ENCODE peak calls at places on chromosomes 11 and 22, in five cellular contexts. A is BJ, Y is astrocyte of the spinal cord, T is kidney epithelial cell, N is fibroblast of the aortic adventitia. P is an unnamed sample.

GRCh38 chr11:90779098-90779497 is 556.2 kb upstream of the CHORDC1 start:
- DNase-seq in T (no peak), Y (no peak), A (no peak), N (no peak), P (no peak)

GRCh38 chr11:65310215-65310614 is 4.5 kb upstream of the CDC42EP2 start:
- DNase-seq in Y (peak; percentile 47), N (no peak), T (no peak), A (no peak), P (no peak)

GRCh38 chr11:7638710-7639642 is 34.3 kb downstream of the CYB5R2 start:
- DNase-seq in T (no peak), Y (no peak), A (no peak), N (peak; percentile 82), P (no peak)

GRCh38 chr11:126716456-126717083 is 284.0 kb downstream of the KIRREL3 start:
- DNase-seq in N (peak; percentile 31), T (no peak), A (no peak), Y (peak; percentile 42), P (no peak)

GRCh38 chr11:120342678-120343077 is 6.5 kb downstream of the ARHGEF12 start:
- DNase-seq in T (no peak), Y (no peak), A (no peak), N (no peak), P (no peak)

GRCh38 chr11:82246926-82247325 is 486.7 kb downstream of the FAM181B start:
- DNase-seq in A (no peak), N (no peak), Y (no peak), T (no peak), P (no peak)

GRCh38 chr22:17910561-17911311 is 113.6 kb downstream of the MICAL3 start:
- DNase-seq in T (peak; percentile 79), Y (peak; percentile 84), A (peak; percentile 46), N (peak; percentile 88), P (peak; percentile 94)

GRCh38 chr22:24216541-24217209 is 28.2 kb downstream of the GGT5 start:
- DNase-seq in Y (no peak), N (no peak), T (no peak), A (no peak), P (no peak)

GRCh38 chr11:48172818-48173609 is 43.6 kb upstream of the OR4B1 start:
- DNase-seq in T (no peak), N (peak; percentile 77), Y (peak; percentile 57), A (no peak), P (no peak)

GRCh38 chr11:66834539-66834845 is 8.7 kb upstream of the RCE1 start:
- DNase-seq in N (no peak), Y (no peak), T (no peak), A (no peak), P (no peak)

GRCh38 chr22:36384766-36385400 is 2.9 kb downstream of the MYH9 start:
- DNase-seq in N (peak; percentile 55), Y (peak; percentile 53), T (no peak), A (no peak), P (no peak)

GRCh38 chr11:60914620-60915249 is 777 bp downstream of the TMEM109 start:
- DNase-seq in T (no peak), Y (peak; percentile 47), A (no peak), N (peak; percentile 30), P (no peak)

GRCh38 chr22:30025187-30025586 is 55.1 kb upstream of the HORMAD2 start:
- DNase-seq in N (no peak), Y (no peak), A (no peak), T (no peak), P (no peak)

GRCh38 chr11:122439911-122440782 is 215.4 kb upstream of the UBASH3B start:
- DNase-seq in A (no peak), Y (peak; percentile 62), T (peak; percentile 2), N (peak; percentile 47), P (no peak)

GRCh38 chr11:9651899-9652748 is 11.8 kb upstream of the SWAP70 start:
- DNase-seq in T (no peak), N (no peak), Y (no peak), A (no peak), P (no peak)

GRCh38 chr11:131064373-131064991 is 148.2 kb upstream of the SNX19 start:
- DNase-seq in N (peak; percentile 64), Y (peak; percentile 56), A (no peak), T (peak; percentile 16), P (peak; percentile 7)

GRCh38 chr22:19598054-19598855 is 74.0 kb upstream of the CLDN5 start:
- DNase-seq in N (no peak), A (no peak), Y (no peak), T (no peak), P (no peak)

GRCh38 chr22:33631777-33632176 is 288.5 kb downstream of the LARGE1 start:
- DNase-seq in Y (no peak), A (no peak), T (no peak), N (no peak), P (no peak)

GRCh38 chr22:33620085-33620484 is 300.2 kb downstream of the LARGE1 start:
- DNase-seq in T (no peak), N (no peak), A (no peak), Y (no peak), P (no peak)

GRCh38 chr22:33625959-33626358 is 294.3 kb downstream of the LARGE1 start:
- DNase-seq in Y (no peak), T (no peak), N (no peak), A (no peak), P (no peak)
- H3K4me3 ChIP-seq in Y (no peak overlapping the region), T (no peak overlapping the region), N (no peak overlapping the region), A (no peak overlapping the region), P (no peak overlapping the region)

DNA sequence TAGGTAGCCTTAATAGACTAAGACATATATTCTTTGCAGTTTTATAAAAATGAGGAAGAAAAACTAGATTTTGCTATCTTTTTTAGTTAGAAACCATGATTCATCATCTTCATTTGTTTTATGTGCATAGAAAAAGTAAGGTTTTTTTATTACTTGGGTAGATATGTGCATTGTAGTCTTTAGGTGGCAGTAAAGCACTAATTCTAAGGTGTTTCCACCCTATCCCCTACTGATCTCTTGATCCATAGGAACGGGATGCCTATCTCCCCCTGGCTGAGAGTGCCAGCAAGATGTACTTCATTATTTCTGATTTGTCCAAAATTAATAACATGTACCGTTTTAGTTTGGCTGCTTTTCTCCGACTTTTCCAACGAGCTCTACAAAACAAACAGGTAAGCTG is 148.1 kb downstream of the DYNC2H1 start:
- DNase-seq in N (peak; percentile 40), A (no peak), Y (peak; percentile 26), T (no peak), P (no peak)
- TF ChIP-seq CTCF in N (peak; percentile 35), A (peak; percentile 19), Y (peak; percentile 26), T (peak; percentile 39), P (peak; percentile 34)

GRCh38 chr11:68844376-68844775 is 2.7 kb upstream of the CPT1A start:
- DNase-seq in N (no peak), Y (no peak), T (no peak), A (no peak), P (no peak)
- H3K4me3 ChIP-seq in N (no peak overlapping the region), Y (no peak overlapping the region), T (no peak overlapping the region), A (no peak overlapping the region), P (peak overlapping the region; percentile 41)

DNA sequence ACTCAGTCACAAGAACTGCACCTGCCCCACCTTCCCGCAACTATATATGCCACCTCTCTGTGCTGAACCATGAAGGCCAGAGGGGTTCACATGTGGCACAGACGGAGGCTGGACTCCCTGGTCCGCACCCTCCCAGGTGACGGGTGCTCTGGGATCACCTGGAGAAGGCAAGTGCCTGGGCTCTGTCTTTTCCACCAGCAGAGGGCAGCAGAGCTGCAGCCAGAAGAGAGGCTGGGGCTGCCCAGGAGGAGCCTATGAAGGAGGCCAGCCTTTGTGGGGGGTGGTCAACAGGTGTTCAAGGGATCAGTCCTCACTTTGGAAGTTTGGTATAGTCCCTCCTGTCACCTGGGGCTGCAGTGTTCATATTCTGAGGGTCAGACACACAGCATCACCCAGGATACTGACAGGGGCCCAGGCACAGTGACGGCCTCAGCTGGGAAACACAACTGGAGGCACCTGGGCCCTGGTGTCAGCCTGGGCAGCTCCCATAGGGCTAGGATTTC is 39.2 kb upstream of the IGLL5 start:
- DNase-seq in N (peak; percentile 57), Y (peak; percentile 35), T (peak; percentile 2), A (no peak), P (peak; percentile 6)
- TF ChIP-seq CTCF in N (peak; percentile 96), Y (peak; percentile 97), T (peak; percentile 94), A (peak; percentile 97), P (peak; percentile 100)

DNA sequence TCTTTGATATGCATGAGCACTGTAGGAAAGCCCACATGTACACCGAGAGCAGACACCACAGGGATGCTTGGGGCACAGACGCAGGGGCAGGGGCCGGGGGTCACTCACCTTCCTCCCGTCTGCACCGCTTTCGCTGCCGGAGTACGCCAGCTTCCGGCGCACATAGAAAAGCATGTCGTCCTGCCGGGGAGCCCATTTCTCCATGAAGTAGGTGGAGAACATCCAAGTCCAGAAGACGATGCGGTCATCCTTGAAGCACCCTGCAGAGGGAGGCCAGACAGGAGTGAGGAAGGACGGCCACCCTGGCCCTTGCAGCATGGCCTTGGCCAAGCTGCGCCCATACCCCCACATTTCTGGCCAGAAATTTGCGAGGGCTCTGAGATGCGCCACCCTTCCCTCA is 28.8 kb downstream of the KIAA0930 start:
- DNase-seq in Y (no peak), T (no peak), A (no peak), N (peak; percentile 63), P (no peak)
- H3K4me3 ChIP-seq in Y (peak overlapping the region; percentile 23), T (no peak overlapping the region), A (peak overlapping the region; percentile 36), N (peak overlapping the region; percentile 70), P (peak overlapping the region; percentile 19)

GRCh38 chr22:22692707-22693530 is 48.5 kb downstream of the GGTLC2 start:
- DNase-seq in A (no peak), T (peak; percentile 50), N (peak; percentile 57), Y (peak; percentile 14), P (no peak)
- TF ChIP-seq CTCF in A (peak; percentile 44), T (peak; percentile 93), N (peak; percentile 35), Y (peak; percentile 63), P (peak; percentile 90)

GRCh38 chr11:1336836-1337646 is 27.6 kb upstream of the TOLLIP start:
- DNase-seq in A (no peak), T (no peak), Y (no peak), N (no peak), P (no peak)
- H3K4me3 ChIP-seq in A (peak overlapping the region; percentile 28), T (no peak overlapping the region), Y (no peak overlapping the region), N (no peak overlapping the region), P (no peak overlapping the region)

GRCh38 chr11:13964771-13965074 is 2.2 kb downstream of the SPON1 start:
- DNase-seq in A (no peak), N (no peak), T (no peak), Y (no peak), P (no peak)

GRCh38 chr11:13963169-13963948 is 836 bp downstream of the SPON1 start:
- DNase-seq in N (peak; percentile 20), Y (no peak), A (no peak), T (no peak), P (no peak)

GRCh38 chr11:13963949-13964770 is 1.6 kb downstream of the SPON1 start:
- DNase-seq in Y (no peak), T (no peak), A (no peak), N (no peak), P (no peak)

GRCh38 chr11:13966486-13966885 is 4.0 kb downstream of the SPON1 start:
- DNase-seq in Y (no peak), N (no peak), T (no peak), A (no peak), P (no peak)

DNA sequence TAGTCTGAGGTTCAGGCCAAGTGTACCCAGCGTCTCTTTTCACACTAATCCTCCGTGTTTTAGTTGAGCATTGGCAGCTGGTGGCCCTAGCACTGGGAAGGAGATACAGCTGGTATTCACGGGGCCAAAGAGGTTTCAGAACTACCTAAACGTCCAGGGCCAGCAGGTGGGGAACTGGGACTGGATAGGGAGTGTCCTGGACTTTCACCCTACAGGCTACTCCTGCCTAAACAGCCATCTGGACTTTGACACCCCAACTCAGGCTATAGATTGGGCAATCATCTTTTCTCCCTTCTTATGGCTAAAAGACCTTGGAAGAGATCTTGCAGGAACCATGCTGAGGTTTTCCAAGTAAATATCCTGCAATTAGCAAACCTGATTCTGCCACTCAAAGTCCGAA is 2.8 kb downstream of the SPON1 start:
- DNase-seq in T (no peak), A (no peak), Y (no peak), N (no peak), P (no peak)
- TF ChIP-seq CTCF in T (no peak), A (no peak), Y (no peak), N (no peak), P (no peak)

GRCh38 chr22:43128928-43129424 is 14.2 kb downstream of the MCAT start:
- DNase-seq in T (no peak), A (no peak), N (no peak), Y (no peak), P (no peak)
- H3K4me3 ChIP-seq in T (no peak overlapping the region), A (no peak overlapping the region), N (no peak overlapping the region), Y (no peak overlapping the region), P (no peak overlapping the region)

P was measured in retinal pigment epithelial cell.